ENCODE peak calls at places on chromosomes 11 and 22, in six cellular contexts. One of them, this sample, is unnamed.

GRCh38 chr11:85826096-85826855 is 15.3 kb upstream of the SYTL2 start:
- DNase-seq in CD4-positive, alpha-beta T cell: no peak
- DNase-seq in T-helper 1 cell: no peak
- DNase-seq in activated CD8-positive, alpha-beta memory T cell treated with anti-CD3 and anti-CD28 coated beads, Interleukin-2, amount 10 ng/mL, durations not matched to agents 7 days and 5 days: peak
- DNase-seq in HuH-7.5: no peak
- DNase-seq in effector memory CD4-positive, alpha-beta T cell: no peak
- DNase-seq in this sample: no peak

GRCh38 chr11:5564259-5565019 is 16.1 kb upstream of the OR52H1 start:
- DNase-seq in HuH-7.5: no peak
- DNase-seq in CD4-positive, alpha-beta T cell: no peak
- DNase-seq in T-helper 1 cell: no peak
- DNase-seq in activated CD8-positive, alpha-beta memory T cell treated with anti-CD3 and anti-CD28 coated beads, Interleukin-2, amount 10 ng/mL, durations not matched to agents 7 days and 5 days: no peak
- DNase-seq in effector memory CD4-positive, alpha-beta T cell: no peak
- DNase-seq in this sample: no peak

GRCh38 chr11:96215094-96215782 is 127.8 kb downstream of the MAML2 start:
- DNase-seq in effector memory CD4-positive, alpha-beta T cell: no peak
- DNase-seq in CD4-positive, alpha-beta T cell: peak
- DNase-seq in activated CD8-positive, alpha-beta memory T cell treated with anti-CD3 and anti-CD28 coated beads, Interleukin-2, amount 10 ng/mL, durations not matched to agents 7 days and 5 days: peak
- DNase-seq in T-helper 1 cell: no peak
- DNase-seq in HuH-7.5: no peak
- DNase-seq in this sample: no peak

GRCh38 chr11:116079580-116079979 is 575.4 kb upstream of the CADM1 start:
- DNase-seq in T-helper 1 cell: no peak
- DNase-seq in HuH-7.5: no peak
- DNase-seq in CD4-positive, alpha-beta T cell: no peak
- DNase-seq in effector memory CD4-positive, alpha-beta T cell: no peak
- DNase-seq in activated CD8-positive, alpha-beta memory T cell treated with anti-CD3 and anti-CD28 coated beads, Interleukin-2, amount 10 ng/mL, durations not matched to agents 7 days and 5 days: no peak
- DNase-seq in this sample: no peak

GRCh38 chr22:43823353-43823908 is 11.3 kb upstream of the EFCAB6 start:
- DNase-seq in T-helper 1 cell: no peak
- DNase-seq in activated CD8-positive, alpha-beta memory T cell treated with anti-CD3 and anti-CD28 coated beads, Interleukin-2, amount 10 ng/mL, durations not matched to agents 7 days and 5 days: no peak
- DNase-seq in effector memory CD4-positive, alpha-beta T cell: no peak
- DNase-seq in CD4-positive, alpha-beta T cell: no peak
- DNase-seq in HuH-7.5: no peak
- DNase-seq in this sample: no peak

GRCh38 chr11:14677146-14677545 is 33.5 kb downstream of the PDE3B start:
- DNase-seq in CD4-positive, alpha-beta T cell: no peak
- DNase-seq in HuH-7.5: no peak
- DNase-seq in effector memory CD4-positive, alpha-beta T cell: no peak
- DNase-seq in T-helper 1 cell: no peak
- DNase-seq in activated CD8-positive, alpha-beta memory T cell treated with anti-CD3 and anti-CD28 coated beads, Interleukin-2, amount 10 ng/mL, durations not matched to agents 7 days and 5 days: no peak
- DNase-seq in this sample: no peak

GRCh38 chr22:35313311-35314121 is 13.8 kb downstream of the TOM1 start:
- DNase-seq in activated CD8-positive, alpha-beta memory T cell treated with anti-CD3 and anti-CD28 coated beads, Interleukin-2, amount 10 ng/mL, durations not matched to agents 7 days and 5 days: peak
- DNase-seq in effector memory CD4-positive, alpha-beta T cell: no peak
- DNase-seq in HuH-7.5: peak
- DNase-seq in T-helper 1 cell: no peak
- DNase-seq in CD4-positive, alpha-beta T cell: no peak
- DNase-seq in this sample: no peak

GRCh38 chr11:65135633-65136145 is 1.4 kb upstream of the SYVN1 start:
- DNase-seq in effector memory CD4-positive, alpha-beta T cell: no peak
- DNase-seq in HuH-7.5: no peak
- DNase-seq in activated CD8-positive, alpha-beta memory T cell treated with anti-CD3 and anti-CD28 coated beads, Interleukin-2, amount 10 ng/mL, durations not matched to agents 7 days and 5 days: no peak
- DNase-seq in T-helper 1 cell: no peak
- DNase-seq in CD4-positive, alpha-beta T cell: no peak
- DNase-seq in this sample: no peak

GRCh38 chr11:58395581-58395980 is 11.1 kb downstream of the OR5B3 start:
- DNase-seq in CD4-positive, alpha-beta T cell: no peak
- DNase-seq in effector memory CD4-positive, alpha-beta T cell: no peak
- DNase-seq in activated CD8-positive, alpha-beta memory T cell treated with anti-CD3 and anti-CD28 coated beads, Interleukin-2, amount 10 ng/mL, durations not matched to agents 7 days and 5 days: no peak
- DNase-seq in T-helper 1 cell: no peak
- DNase-seq in HuH-7.5: no peak
- DNase-seq in this sample: no peak

GRCh38 chr11:125141686-125142535 is 22.6 kb upstream of the PKNOX2 start:
- DNase-seq in T-helper 1 cell: no peak
- DNase-seq in effector memory CD4-positive, alpha-beta T cell: peak
- DNase-seq in activated CD8-positive, alpha-beta memory T cell treated with anti-CD3 and anti-CD28 coated beads, Interleukin-2, amount 10 ng/mL, durations not matched to agents 7 days and 5 days: peak
- DNase-seq in CD4-positive, alpha-beta T cell: peak
- DNase-seq in HuH-7.5: peak
- DNase-seq in this sample: peak

This sample was measured in T follicular helper cell.